ENCODE peak calls at places on chromosomes 3 and 15, in four cellular contexts. F is IMR-90, N is dorsolateral prefrontal cortex, Z is pancreas. I is an unnamed sample.

GRCh38 chr15:35308802-35309201 is 223.7 kb upstream of the NANOGP8 start:
- DNase-seq in N (no peak), F (peak; percentile 98), Z (no peak), I (no peak)

GRCh38 chr3:73069775-73070444 is 8.5 kb downstream of the EBLN2 start:
- DNase-seq in N (no peak), F (no peak), Z (no peak), I (no peak)

GRCh38 chr3:9279959-9280358 is 30.5 kb upstream of the SRGAP3 start:
- DNase-seq in F (peak; percentile 20), Z (no peak), N (no peak), I (no peak)

GRCh38 chr3:114827495-114827894 is 319.6 kb downstream of the ZBTB20 start:
- DNase-seq in N (no peak), Z (no peak), F (peak; percentile 58), I (no peak)

GRCh38 chr3:11626084-11626463 is 17.6 kb downstream of the VGLL4 start:
- DNase-seq in F (no peak), Z (no peak), N (no peak), I (no peak)

GRCh38 chr3:120039642-120040610 is 54.3 kb downstream of the GSK3B start:
- DNase-seq in F (no peak), N (no peak), Z (no peak), I (no peak)

GRCh38 chr3:173747427-173747826 is 349.9 kb downstream of the NLGN1 start:
- DNase-seq in Z (no peak), N (no peak), F (peak; percentile 34), I (no peak)

GRCh38 chr3:124592658-124593441 is 137.4 kb upstream of the UMPS start:
- DNase-seq in N (no peak), Z (peak; percentile 84), F (no peak), I (no peak)

GRCh38 chr15:59838900-59839299 is 149.8 kb upstream of the BNIP2 start:
- DNase-seq in N (no peak), F (no peak), Z (no peak), I (no peak)

GRCh38 chr3:50341996-50342732 is 1.5 kb upstream of the RASSF1 start:
- DNase-seq in F (no peak), Z (no peak), N (no peak), I (no peak)

GRCh38 chr15:89845305-89845893 is 30.7 kb upstream of the ANPEP start:
- DNase-seq in N (no peak), F (peak; percentile 92), Z (no peak), I (no peak)

GRCh38 chr15:66743703-66744536 is 41.9 kb downstream of the SMAD6 start:
- DNase-seq in F (no peak), Z (no peak), N (no peak), I (no peak)

GRCh38 chr15:25832158-25832557 is 31.0 kb downstream of the ATP10A start:
- DNase-seq in N (no peak), F (peak; percentile 50), Z (no peak), I (no peak)

GRCh38 chr15:60392601-60392985 is 5.2 kb downstream of the ANXA2 start:
- DNase-seq in Z (no peak), F (peak; percentile 78), N (no peak), I (no peak)

GRCh38 chr3:15647629-15648167 is 46.2 kb downstream of the BTD start:
- DNase-seq in Z (peak; percentile 82), N (no peak), F (peak; percentile 99), I (no peak)

DNA sequence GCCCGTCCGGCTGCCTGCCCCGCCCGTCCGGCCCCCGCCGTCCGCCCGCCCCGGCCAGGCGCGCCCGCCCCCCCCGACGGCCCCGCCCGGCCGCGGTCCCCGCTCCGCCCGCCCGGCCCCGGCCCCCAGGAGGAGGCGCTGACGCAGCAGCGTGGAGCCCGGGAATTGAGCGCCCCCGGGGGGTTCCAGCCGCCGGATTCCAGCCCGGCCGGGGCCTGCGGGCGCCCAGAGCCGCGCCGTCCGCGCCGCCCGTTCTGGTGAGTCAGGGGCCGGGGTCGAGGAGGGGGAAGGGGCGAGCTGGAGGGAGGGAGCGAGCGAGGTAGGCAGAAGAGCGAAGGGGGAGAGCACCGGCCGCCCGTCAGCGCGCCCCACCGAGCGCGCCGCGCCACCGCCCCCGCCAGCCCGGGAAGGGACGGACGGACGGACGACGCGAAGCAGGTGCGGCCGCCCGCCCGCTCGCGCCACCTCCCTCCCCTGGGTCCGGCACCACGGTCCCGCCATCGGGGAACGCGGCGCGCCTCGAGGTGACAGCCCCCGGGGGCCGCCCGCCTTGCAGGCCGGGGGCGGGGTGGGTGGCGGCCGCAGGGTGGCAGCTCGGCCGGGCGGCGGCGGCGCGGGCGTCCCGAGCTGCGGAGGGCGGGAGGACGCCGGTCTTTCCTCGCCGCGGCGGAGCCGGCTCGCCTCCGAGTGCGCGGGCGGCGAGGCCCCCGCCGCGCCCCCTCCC is 421 bp downstream of the BAHD1 start:
- DNase-seq in Z (peak; percentile 72), F (no peak), N (no peak), I (no peak)
- TF ChIP-seq CTCF in Z (no peak), F (peak; percentile 32), N (no peak), I (no peak)

DNA sequence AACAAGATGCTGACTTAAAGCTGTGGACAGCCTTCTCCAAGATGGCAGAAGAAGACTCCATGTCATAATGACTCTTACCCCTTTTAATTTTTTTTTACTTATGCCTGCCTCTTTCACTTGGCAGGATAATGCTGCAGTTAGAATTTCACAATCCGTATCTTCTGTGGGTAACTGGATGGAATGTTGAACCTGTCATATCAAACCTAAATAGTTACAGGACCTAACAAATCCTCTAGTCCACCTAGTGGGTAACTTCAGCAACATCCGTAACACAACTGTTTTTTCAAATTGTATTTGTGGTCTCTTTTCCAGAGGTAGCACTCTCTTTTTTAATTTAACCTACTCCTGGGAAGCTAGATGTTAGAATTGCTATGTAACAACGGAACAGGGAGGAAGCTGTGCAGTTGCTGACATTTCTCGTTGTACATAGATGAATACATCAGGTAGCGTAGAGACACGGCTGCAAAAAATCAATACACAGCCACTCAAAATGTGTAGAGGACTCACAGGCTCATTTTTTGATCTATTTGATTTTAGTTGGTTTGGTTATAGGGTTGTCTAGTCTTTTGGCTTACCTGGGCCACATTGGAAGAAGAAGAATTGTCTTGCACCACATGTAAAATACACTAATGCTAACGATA is 43.9 kb upstream of the TRPM1 start:
- DNase-seq in Z (no peak), F (peak; percentile 17), N (no peak), I (no peak)
- TF ChIP-seq CTCF in Z (no peak), F (no peak), N (no peak), I (no peak)

DNA sequence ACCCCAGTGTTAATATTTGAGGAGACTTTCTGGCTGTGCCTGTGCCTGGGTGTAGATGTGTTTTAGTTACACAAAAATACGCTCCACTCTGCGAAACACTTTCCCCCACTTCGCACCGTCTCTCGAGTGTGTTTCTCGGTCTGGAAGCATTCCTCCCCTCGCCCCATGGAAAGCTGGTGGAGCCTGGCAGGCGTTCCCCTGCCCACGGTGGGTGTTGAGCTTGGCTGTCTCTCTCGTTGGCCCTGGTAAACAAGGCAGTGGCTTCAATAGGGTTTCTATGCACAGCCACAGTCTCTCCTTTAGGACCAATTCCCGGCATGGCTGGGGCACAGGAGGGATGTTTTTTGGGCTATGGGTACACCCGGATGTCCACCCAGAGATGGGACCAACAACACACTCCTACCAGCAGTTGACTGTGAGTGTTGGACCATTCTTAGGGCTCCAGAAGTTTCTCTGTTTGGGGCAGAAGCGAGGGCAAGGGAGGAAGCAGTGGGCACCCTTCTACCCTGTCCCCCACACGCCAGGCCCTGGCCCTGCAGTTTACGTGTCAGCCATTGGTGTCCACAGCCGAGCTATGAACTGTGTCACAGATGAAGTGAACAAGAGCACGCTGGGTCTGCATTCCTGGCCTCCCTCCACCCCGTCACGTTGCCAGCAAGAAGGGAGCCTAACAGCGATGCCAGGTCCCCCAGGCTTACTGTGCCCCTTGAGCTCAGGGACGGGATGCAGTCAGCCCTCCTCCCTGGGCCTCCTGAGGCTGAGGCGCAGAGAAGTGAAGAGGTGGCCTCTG is 19.1 kb downstream of the IQSEC1 start:
- DNase-seq in Z (no peak), F (no peak), N (peak; percentile 37), I (no peak)
- TF ChIP-seq CTCF in Z (no peak), F (no peak), N (no peak), I (no peak)

GRCh38 chr3:195508185-195508584 is 34.9 kb downstream of the PPP1R2 start:
- DNase-seq in N (no peak), Z (no peak), F (no peak), I (no peak)
- TF ChIP-seq CTCF in N (no peak), Z (no peak), F (no peak), I (no peak)

I was measured in mesothelial cell of epicardium.